ENCODE peak calls at places on chromosome 14, in five cellular contexts. S is IMR-90, J is GM12878, V is HepG2, P is K562. A is an unnamed sample.
A peak's percentile ranks its signal among the peaks of the same experiment; 100 is the strongest.

GRCh38 chr14:55626131-55626530 is 46.1 kb downstream of the KTN1 start:
- DNase-seq in S (no peak), V (no peak), J (no peak), P (no peak), A (no peak)

GRCh38 chr14:105021656-105022275 is 883 bp upstream of the CDCA4 start:
- DNase-seq in P (peak; percentile 54), V (peak; percentile 47), J (no peak), S (peak; percentile 44), A (peak; percentile 62)

GRCh38 chr14:20262642-20263128 is 23.6 kb downstream of the OR11H4 start:
- DNase-seq in V (no peak), P (peak; percentile 15), S (peak; percentile 46), J (peak; percentile 43), A (no peak)

GRCh38 chr14:46368275-46368674 is 283.3 kb downstream of the RPL10L start:
- DNase-seq in V (no peak), S (no peak), P (no peak), J (no peak), A (no peak)

GRCh38 chr14:105083926-105084685 is 18.9 kb upstream of the GPR132 start:
- DNase-seq in J (no peak), V (no peak), S (no peak), P (no peak), A (no peak)

GRCh38 chr14:49417790-49418189 is 168.4 kb downstream of the RPS29 start:
- DNase-seq in J (no peak), S (no peak), V (no peak), P (no peak), A (no peak)

GRCh38 chr14:59318908-59319307 is 130.4 kb downstream of the DAAM1 start:
- DNase-seq in P (no peak), S (no peak), V (no peak), J (no peak), A (no peak)

GRCh38 chr14:105582639-105583038 is 56.3 kb downstream of the TMEM121 start:
- DNase-seq in S (peak; percentile 15), J (no peak), P (peak; percentile 4), V (peak; percentile 9), A (no peak)

GRCh38 chr14:50001999-50002925 is 109.4 kb downstream of the ARF6 start:
- DNase-seq in S (no peak), P (no peak), J (peak; percentile 82), V (no peak), A (no peak)

GRCh38 chr14:91154851-91155625 is 41.2 kb downstream of the DGLUCY start:
- DNase-seq in S (peak; percentile 72), J (no peak), V (no peak), P (peak; percentile 40), A (peak; percentile 40)

GRCh38 chr14:36271939-36272907 is 48.2 kb downstream of the MBIP start:
- DNase-seq in P (no peak), S (peak; percentile 5), V (no peak), J (no peak), A (peak; percentile 7)

GRCh38 chr14:36724162-36724561 is 62.5 kb downstream of the PAX9 start:
- DNase-seq in J (no peak), V (no peak), S (no peak), P (no peak), A (no peak)

GRCh38 chr14:50600849-50601248 is 40.9 kb downstream of the ATL1 start:
- DNase-seq in S (no peak), P (no peak), V (peak; percentile 11), J (no peak), A (no peak)

DNA sequence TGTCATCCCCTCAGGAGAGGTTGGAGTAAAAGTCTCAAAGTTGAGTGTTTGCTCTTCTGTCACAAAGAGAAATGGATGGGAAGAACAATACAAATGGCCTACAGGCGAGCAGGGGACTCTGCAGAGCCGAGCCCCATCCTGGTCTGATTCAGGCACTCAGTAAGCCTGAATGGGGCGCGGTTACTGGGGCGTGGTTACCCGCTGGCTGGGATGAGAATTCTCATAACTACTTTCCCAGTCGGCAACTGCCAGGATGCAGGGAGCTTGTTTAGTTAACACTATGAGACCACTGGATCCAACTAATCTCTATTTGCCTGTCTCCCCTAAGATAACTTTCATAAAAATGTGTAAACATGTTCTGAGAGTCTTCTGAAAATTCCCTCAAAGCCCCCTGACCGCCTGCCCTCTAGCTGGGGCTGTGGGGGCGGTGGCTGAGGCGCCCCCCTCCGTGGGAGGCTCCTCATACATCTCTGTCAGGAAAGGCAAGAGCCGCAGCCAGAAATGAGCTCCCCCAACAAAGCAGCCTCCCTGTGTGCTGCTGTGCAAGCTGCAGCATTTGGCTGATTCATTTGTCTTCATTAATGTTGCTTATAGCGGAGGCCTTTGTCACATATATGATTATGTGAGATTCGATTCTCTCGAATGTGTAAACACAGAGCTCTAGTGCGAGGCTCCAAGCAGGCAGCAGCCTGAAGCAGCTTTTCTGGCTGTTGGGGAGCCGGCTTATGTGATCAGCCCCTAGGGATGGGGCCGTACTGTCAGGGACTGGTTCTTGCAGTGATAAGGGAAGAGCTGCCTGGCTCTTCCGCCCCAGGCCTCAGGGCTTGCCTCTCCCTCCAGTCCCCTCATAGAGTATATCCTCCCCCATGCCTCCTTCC is 126.1 kb upstream of the ARHGAP5 start:
- DNase-seq in S (peak; percentile 48), P (peak; percentile 35), J (no peak), V (no peak), A (peak; percentile 47)
- TF ChIP-seq MXI1 in S (no peak), P (no peak), J (no peak), V (no peak), A (no peak)

DNA sequence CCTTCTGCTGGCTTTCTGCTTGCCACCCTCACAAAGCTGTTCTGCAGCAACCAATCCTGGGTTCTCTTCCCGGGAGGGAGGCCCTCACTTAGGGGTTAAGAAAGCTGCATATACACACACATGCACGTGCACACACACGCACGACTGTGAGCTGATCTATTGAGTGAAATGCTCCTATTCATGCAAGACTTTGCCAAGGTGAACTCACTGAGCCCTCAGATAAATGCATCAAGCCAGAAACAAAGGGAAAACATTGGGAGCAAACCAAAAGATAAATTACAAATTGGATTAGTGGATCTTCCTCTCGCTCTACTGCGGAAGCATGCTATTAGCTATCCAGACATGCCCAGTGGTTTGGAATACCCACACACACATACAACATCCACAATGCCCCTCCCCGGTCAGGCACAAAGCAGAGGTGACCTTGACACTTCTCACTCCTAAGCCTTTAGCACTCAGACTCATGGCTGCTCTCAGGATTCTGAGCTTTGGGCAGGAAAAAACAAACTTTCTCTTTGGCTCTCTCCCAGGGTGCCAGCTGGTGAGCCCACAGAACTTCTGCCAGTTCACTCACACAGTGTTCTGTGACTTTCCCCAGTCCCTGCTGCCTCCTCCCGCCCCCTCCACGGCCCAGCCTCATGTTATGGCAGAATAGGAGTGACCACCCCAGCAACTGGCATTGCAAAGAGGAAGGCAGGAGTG is 320.0 kb downstream of the DPF3 start:
- DNase-seq in S (no peak), J (no peak), P (no peak), V (no peak), A (no peak)
- TF ChIP-seq RAD21 in S (no peak), J (no peak), P (no peak), V (no peak), A (no peak)

DNA sequence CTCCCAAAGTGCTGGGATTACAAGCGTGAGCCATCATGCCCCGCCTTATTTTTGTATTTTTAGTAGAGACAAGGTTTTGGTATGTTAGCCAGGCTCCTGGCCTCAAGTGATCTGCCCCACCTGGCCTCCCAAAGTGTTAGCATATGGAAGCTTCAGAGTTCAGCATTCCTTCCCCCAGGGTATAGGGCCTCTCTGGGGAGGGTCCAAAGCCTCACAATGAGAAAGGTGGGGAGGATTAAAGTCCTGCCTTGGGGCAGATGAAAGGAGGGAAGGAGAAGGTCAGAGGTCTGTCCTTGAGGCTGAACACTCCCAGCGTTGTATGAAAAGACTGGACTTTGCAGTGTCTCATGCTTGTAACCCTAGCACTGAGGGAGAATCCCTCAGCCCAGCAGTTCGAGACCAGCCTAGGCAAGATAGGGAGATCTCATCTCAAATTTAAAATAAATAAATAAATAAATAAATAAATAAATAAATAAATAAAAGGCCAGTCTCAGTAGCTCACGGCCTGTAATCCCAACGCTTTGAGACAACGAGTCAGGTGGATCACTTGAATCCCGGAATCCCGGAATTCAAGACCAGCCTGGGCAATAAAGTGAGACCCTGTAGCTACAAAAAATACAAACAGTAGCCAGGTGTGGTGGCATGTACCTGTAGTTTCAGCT is 22.0 kb upstream of the RCOR1 start:
- DNase-seq in V (peak; percentile 79), S (no peak), J (no peak), P (no peak), A (no peak)
- H3K27ac ChIP-seq in V (peak overlapping the region; percentile 67), S (no peak overlapping the region), J (no peak overlapping the region), P (peak overlapping the region; percentile 32), A (no peak overlapping the region)

DNA sequence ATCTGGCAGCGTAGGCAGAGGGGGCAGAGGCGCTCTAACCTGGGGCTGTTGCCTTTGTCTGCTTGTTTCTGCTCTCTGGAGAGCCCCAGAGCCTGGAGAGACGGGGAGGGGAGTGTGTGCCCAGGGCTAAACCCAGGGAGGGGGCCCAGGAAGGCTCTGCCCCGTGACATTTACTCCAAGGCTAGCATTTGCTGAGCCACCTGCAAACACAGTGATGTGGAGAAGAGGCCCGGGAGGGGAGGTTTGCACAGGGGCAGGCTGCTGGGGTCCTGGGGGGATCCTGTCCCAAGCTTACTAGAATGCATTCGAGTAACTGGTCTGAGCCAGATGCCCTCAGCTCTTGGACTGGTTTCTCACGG is 11.9 kb downstream of the MEG3 start:
- DNase-seq in J (no peak), P (no peak), V (no peak), S (no peak), A (no peak)
- TF ChIP-seq MXI1 in J (no peak), P (no peak), V (no peak), S (no peak), A (no peak)

GRCh38 chr14:100526632-100527031 is 60.6 kb downstream of the BEGAIN start:
- DNase-seq in V (no peak), J (no peak), S (peak; percentile 18), P (no peak), A (no peak)
- TF ChIP-seq RAD21 in V (no peak), J (no peak), S (no peak), P (no peak), A (no peak)

GRCh38 chr14:95303552-95303951 is 16.2 kb downstream of the CLMN start:
- DNase-seq in P (no peak), J (no peak), V (no peak), S (no peak), A (peak; percentile 68)
- H3K27ac ChIP-seq in P (no peak overlapping the region), J (no peak overlapping the region), V (no peak overlapping the region), S (no peak overlapping the region), A (no peak overlapping the region)

DNA sequence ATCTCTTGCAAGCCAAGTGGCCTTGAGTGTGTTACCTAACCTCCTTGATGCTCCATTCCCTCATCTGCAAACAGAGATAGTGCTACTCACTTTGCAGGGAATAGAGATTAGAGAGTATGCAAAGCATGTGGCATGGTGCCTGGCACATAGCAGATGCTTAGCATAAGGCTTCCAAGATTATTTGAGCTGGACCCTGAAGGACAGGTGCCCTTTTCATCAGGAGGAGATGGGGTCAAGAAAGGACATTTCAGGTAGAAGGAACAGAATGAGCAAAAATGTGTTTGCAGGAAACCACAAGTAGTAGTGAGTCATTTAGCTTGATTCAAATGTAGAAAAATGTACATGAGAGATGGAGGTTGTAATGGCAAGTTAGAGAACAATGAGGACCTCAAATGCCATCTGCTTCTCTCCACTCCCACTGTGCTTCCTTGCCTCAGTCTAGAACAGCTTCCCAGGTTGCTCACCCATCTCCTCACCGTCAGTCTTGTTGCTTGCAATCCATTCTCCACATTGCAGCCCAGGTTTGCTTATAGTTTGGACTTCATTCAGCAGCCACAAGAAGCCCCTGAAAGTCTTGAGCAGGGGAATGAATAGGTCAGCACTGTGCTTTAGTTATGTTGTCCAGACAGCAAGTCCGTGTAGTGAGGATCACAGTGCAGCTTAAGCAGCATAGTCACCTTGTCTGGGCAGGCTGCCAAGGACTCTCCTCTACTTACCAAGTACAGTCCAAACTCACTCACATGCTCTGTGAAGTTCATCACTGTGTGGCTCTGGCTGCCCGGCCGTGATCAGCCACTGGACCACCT is 536.3 kb upstream of the CCDC196 start:
- DNase-seq in S (peak; percentile 12), J (no peak), P (peak; percentile 38), V (peak; percentile 29), A (no peak)
- TF ChIP-seq MXI1 in S (no peak), J (no peak), P (no peak), V (no peak), A (no peak)